ENCODE peak calls at places on chromosome 21, in six cellular contexts. One of them, this sample, is unnamed.

GRCh38 chr21:28402616-28402989 is 590.1 kb downstream of the LTN1 start:
- DNase-seq in CD8-positive, alpha-beta T cell: no peak
- DNase-seq in sigmoid colon: no peak
- DNase-seq in left ventricle myocardium inferior: no peak
- DNase-seq in naive thymus-derived CD4-positive, alpha-beta T cell: no peak
- DNase-seq in right lobe of liver: no peak
- DNase-seq in this sample: no peak

GRCh38 chr21:36059823-36060158 is 535 bp downstream of the SETD4 start:
- DNase-seq in CD8-positive, alpha-beta T cell: peak; percentile 27
- DNase-seq in sigmoid colon: peak; percentile 75
- DNase-seq in left ventricle myocardium inferior: peak; percentile 36
- DNase-seq in naive thymus-derived CD4-positive, alpha-beta T cell: no peak
- DNase-seq in right lobe of liver: peak; percentile 52
- DNase-seq in this sample: no peak

GRCh38 chr21:28485301-28486022 is 507.2 kb downstream of the LTN1 start:
- DNase-seq in CD8-positive, alpha-beta T cell: no peak
- DNase-seq in sigmoid colon: no peak
- DNase-seq in left ventricle myocardium inferior: no peak
- DNase-seq in naive thymus-derived CD4-positive, alpha-beta T cell: no peak
- DNase-seq in right lobe of liver: no peak
- DNase-seq in this sample: no peak

GRCh38 chr21:20943476-20944085 is 54.6 kb upstream of the NCAM2 start:
- DNase-seq in CD8-positive, alpha-beta T cell: no peak
- DNase-seq in sigmoid colon: no peak
- DNase-seq in left ventricle myocardium inferior: no peak
- DNase-seq in naive thymus-derived CD4-positive, alpha-beta T cell: no peak
- DNase-seq in right lobe of liver: no peak
- DNase-seq in this sample: no peak

GRCh38 chr21:16569679-16570078 is 839.9 kb downstream of the USP25 start:
- DNase-seq in CD8-positive, alpha-beta T cell: no peak
- DNase-seq in sigmoid colon: no peak
- DNase-seq in left ventricle myocardium inferior: no peak
- DNase-seq in naive thymus-derived CD4-positive, alpha-beta T cell: no peak
- DNase-seq in right lobe of liver: no peak
- DNase-seq in this sample: no peak

GRCh38 chr21:25243809-25244208 is 363.5 kb downstream of the MRPL39 start:
- DNase-seq in CD8-positive, alpha-beta T cell: no peak
- DNase-seq in sigmoid colon: no peak
- DNase-seq in left ventricle myocardium inferior: no peak
- DNase-seq in naive thymus-derived CD4-positive, alpha-beta T cell: no peak
- DNase-seq in right lobe of liver: no peak
- DNase-seq in this sample: no peak

GRCh38 chr21:17514124-17514481 is 1.3 kb downstream of the CXADR start:
- DNase-seq in CD8-positive, alpha-beta T cell: no peak
- DNase-seq in sigmoid colon: no peak
- DNase-seq in left ventricle myocardium inferior: no peak
- DNase-seq in naive thymus-derived CD4-positive, alpha-beta T cell: no peak
- DNase-seq in right lobe of liver: no peak
- DNase-seq in this sample: no peak

GRCh38 chr21:16084776-16085364 is 355.1 kb downstream of the USP25 start:
- DNase-seq in CD8-positive, alpha-beta T cell: no peak
- DNase-seq in sigmoid colon: peak; percentile 79
- DNase-seq in left ventricle myocardium inferior: peak; percentile 46
- DNase-seq in naive thymus-derived CD4-positive, alpha-beta T cell: no peak
- DNase-seq in right lobe of liver: no peak
- DNase-seq in this sample: no peak

GRCh38 chr21:35358008-35358407 is 308.9 kb upstream of the RUNX1 start:
- DNase-seq in CD8-positive, alpha-beta T cell: no peak
- DNase-seq in sigmoid colon: no peak
- DNase-seq in left ventricle myocardium inferior: no peak
- DNase-seq in naive thymus-derived CD4-positive, alpha-beta T cell: no peak
- DNase-seq in right lobe of liver: no peak
- DNase-seq in this sample: no peak

GRCh38 chr21:34744801-34745200 is 76.0 kb downstream of the CLIC6 start:
- DNase-seq in CD8-positive, alpha-beta T cell: no peak
- DNase-seq in sigmoid colon: no peak
- DNase-seq in left ventricle myocardium inferior: no peak
- DNase-seq in naive thymus-derived CD4-positive, alpha-beta T cell: no peak
- DNase-seq in right lobe of liver: no peak
- DNase-seq in this sample: no peak

GRCh38 chr21:37198989-37199924 is 67.9 kb downstream of the VPS26C start:
- DNase-seq in CD8-positive, alpha-beta T cell: no peak
- DNase-seq in sigmoid colon: no peak
- DNase-seq in left ventricle myocardium inferior: no peak
- DNase-seq in naive thymus-derived CD4-positive, alpha-beta T cell: no peak
- DNase-seq in right lobe of liver: no peak
- DNase-seq in this sample: no peak

GRCh38 chr21:27536319-27536718 is 569.4 kb upstream of the ADAMTS5 start:
- DNase-seq in CD8-positive, alpha-beta T cell: no peak
- DNase-seq in sigmoid colon: no peak
- DNase-seq in left ventricle myocardium inferior: no peak
- DNase-seq in naive thymus-derived CD4-positive, alpha-beta T cell: no peak
- DNase-seq in right lobe of liver: no peak
- DNase-seq in this sample: no peak

GRCh38 chr21:31284797-31285397 is 59.2 kb downstream of the TIAM1 start:
- DNase-seq in CD8-positive, alpha-beta T cell: no peak
- DNase-seq in sigmoid colon: no peak
- DNase-seq in left ventricle myocardium inferior: no peak
- DNase-seq in naive thymus-derived CD4-positive, alpha-beta T cell: no peak
- DNase-seq in right lobe of liver: no peak
- DNase-seq in this sample: no peak

GRCh38 chr21:23217597-23217996 is 2219.4 kb downstream of the NCAM2 start:
- DNase-seq in CD8-positive, alpha-beta T cell: no peak
- DNase-seq in sigmoid colon: no peak
- DNase-seq in left ventricle myocardium inferior: no peak
- DNase-seq in naive thymus-derived CD4-positive, alpha-beta T cell: no peak
- DNase-seq in right lobe of liver: no peak
- DNase-seq in this sample: no peak

GRCh38 chr21:40191196-40191595 is 324.0 kb downstream of the PCP4 start:
- DNase-seq in CD8-positive, alpha-beta T cell: no peak
- DNase-seq in sigmoid colon: no peak
- DNase-seq in left ventricle myocardium inferior: no peak
- DNase-seq in naive thymus-derived CD4-positive, alpha-beta T cell: no peak
- DNase-seq in right lobe of liver: no peak
- DNase-seq in this sample: no peak

GRCh38 chr21:34692458-34693020 is 23.7 kb downstream of the CLIC6 start:
- DNase-seq in CD8-positive, alpha-beta T cell: no peak
- DNase-seq in sigmoid colon: no peak
- DNase-seq in left ventricle myocardium inferior: no peak
- DNase-seq in naive thymus-derived CD4-positive, alpha-beta T cell: no peak
- DNase-seq in right lobe of liver: no peak
- DNase-seq in this sample: no peak

GRCh38 chr21:35206141-35207125 is 157.3 kb upstream of the RUNX1 start:
- DNase-seq in CD8-positive, alpha-beta T cell: no peak
- DNase-seq in sigmoid colon: no peak
- DNase-seq in left ventricle myocardium inferior: no peak
- DNase-seq in naive thymus-derived CD4-positive, alpha-beta T cell: no peak
- DNase-seq in right lobe of liver: no peak
- DNase-seq in this sample: no peak

GRCh38 chr21:29501451-29501850 is 202.7 kb downstream of the BACH1 start:
- DNase-seq in CD8-positive, alpha-beta T cell: no peak
- DNase-seq in sigmoid colon: no peak
- DNase-seq in left ventricle myocardium inferior: no peak
- DNase-seq in naive thymus-derived CD4-positive, alpha-beta T cell: no peak
- DNase-seq in right lobe of liver: no peak
- DNase-seq in this sample: no peak

GRCh38 chr21:15062566-15062965 is 2.2 kb downstream of the NRIP1 start:
- DNase-seq in CD8-positive, alpha-beta T cell: no peak
- DNase-seq in sigmoid colon: no peak
- DNase-seq in left ventricle myocardium inferior: no peak
- DNase-seq in naive thymus-derived CD4-positive, alpha-beta T cell: peak; percentile 24
- DNase-seq in right lobe of liver: no peak
- DNase-seq in this sample: no peak

GRCh38 chr21:34812510-34813265 is 143.9 kb downstream of the CLIC6 start:
- DNase-seq in CD8-positive, alpha-beta T cell: no peak
- DNase-seq in sigmoid colon: no peak
- DNase-seq in left ventricle myocardium inferior: no peak
- DNase-seq in naive thymus-derived CD4-positive, alpha-beta T cell: no peak
- DNase-seq in right lobe of liver: no peak
- DNase-seq in this sample: no peak

GRCh38 chr21:29194342-29194741 is 63.9 kb downstream of the MAP3K7CL start:
- DNase-seq in CD8-positive, alpha-beta T cell: no peak
- DNase-seq in sigmoid colon: no peak
- DNase-seq in left ventricle myocardium inferior: no peak
- DNase-seq in naive thymus-derived CD4-positive, alpha-beta T cell: no peak
- DNase-seq in right lobe of liver: no peak
- DNase-seq in this sample: no peak

GRCh38 chr21:17089121-17089520 is 423.7 kb upstream of the CXADR start:
- DNase-seq in CD8-positive, alpha-beta T cell: no peak
- DNase-seq in sigmoid colon: no peak
- DNase-seq in left ventricle myocardium inferior: no peak
- DNase-seq in naive thymus-derived CD4-positive, alpha-beta T cell: no peak
- DNase-seq in right lobe of liver: no peak
- DNase-seq in this sample: no peak

GRCh38 chr21:16029065-16029464 is 299.3 kb downstream of the USP25 start:
- DNase-seq in CD8-positive, alpha-beta T cell: no peak
- DNase-seq in sigmoid colon: no peak
- DNase-seq in left ventricle myocardium inferior: no peak
- DNase-seq in naive thymus-derived CD4-positive, alpha-beta T cell: no peak
- DNase-seq in right lobe of liver: no peak
- DNase-seq in this sample: no peak

GRCh38 chr21:35485364-35485763 is 436.3 kb upstream of the RUNX1 start:
- DNase-seq in CD8-positive, alpha-beta T cell: no peak
- DNase-seq in sigmoid colon: no peak
- DNase-seq in left ventricle myocardium inferior: no peak
- DNase-seq in naive thymus-derived CD4-positive, alpha-beta T cell: no peak
- DNase-seq in right lobe of liver: no peak
- DNase-seq in this sample: no peak

GRCh38 chr21:26814374-26814773 is 30.8 kb downstream of the ADAMTS1 start:
- DNase-seq in CD8-positive, alpha-beta T cell: no peak
- DNase-seq in sigmoid colon: no peak
- DNase-seq in left ventricle myocardium inferior: no peak
- DNase-seq in naive thymus-derived CD4-positive, alpha-beta T cell: no peak
- DNase-seq in right lobe of liver: no peak
- DNase-seq in this sample: no peak

DNA sequence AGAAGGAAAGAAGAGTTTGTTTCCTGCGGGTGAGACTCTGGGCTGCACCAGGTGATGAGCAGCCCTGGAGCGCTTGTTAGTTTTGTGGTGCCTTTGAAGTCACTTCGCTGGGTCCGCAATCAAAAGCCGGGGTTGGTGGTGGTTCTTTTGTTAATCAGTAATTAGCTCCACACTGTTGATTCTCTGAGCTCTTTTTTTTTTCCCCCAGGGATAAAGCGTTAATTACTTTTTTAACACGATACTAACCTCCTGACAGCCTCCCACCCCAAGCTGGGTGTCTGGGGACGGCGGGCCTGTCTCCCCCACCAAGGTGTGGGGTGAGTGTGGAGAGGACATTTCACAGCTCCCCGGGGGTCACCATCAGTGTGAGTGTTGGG is 56.6 kb downstream of the AGPAT3 start:
- DNase-seq in CD8-positive, alpha-beta T cell: peak; percentile 66
- DNase-seq in sigmoid colon: no peak
- DNase-seq in left ventricle myocardium inferior: peak; percentile 9
- DNase-seq in naive thymus-derived CD4-positive, alpha-beta T cell: peak; percentile 44
- DNase-seq in right lobe of liver: peak; percentile 14
- DNase-seq in this sample: no peak
- H3K4me1 ChIP-seq in CD8-positive, alpha-beta T cell: peaks cover 46% of the 10 kb centered on the region
- H3K4me1 ChIP-seq in sigmoid colon: peaks cover 53% of the 10 kb centered on the region
- H3K4me1 ChIP-seq in left ventricle myocardium inferior: peaks cover 94% of the 10 kb centered on the region
- H3K4me1 ChIP-seq in naive thymus-derived CD4-positive, alpha-beta T cell: peaks cover 35% of the 10 kb centered on the region
- H3K4me1 ChIP-seq in right lobe of liver: peaks cover 57% of the 10 kb centered on the region
- H3K4me1 ChIP-seq in this sample: peaks cover 8% of the 10 kb centered on the region

GRCh38 chr21:38291875-38292274 is 35.1 kb downstream of the KCNJ15 start:
- DNase-seq in CD8-positive, alpha-beta T cell: no peak
- DNase-seq in sigmoid colon: no peak
- DNase-seq in left ventricle myocardium inferior: no peak
- DNase-seq in naive thymus-derived CD4-positive, alpha-beta T cell: no peak
- DNase-seq in right lobe of liver: no peak
- DNase-seq in this sample: no peak
- H3K4me1 ChIP-seq in CD8-positive, alpha-beta T cell: peaks cover 7% of the 10 kb centered on the region
- H3K4me1 ChIP-seq in sigmoid colon: peaks cover 8% of the 10 kb centered on the region
- H3K4me1 ChIP-seq in left ventricle myocardium inferior: peaks cover 25% of the 10 kb centered on the region
- H3K4me1 ChIP-seq in naive thymus-derived CD4-positive, alpha-beta T cell: peaks cover 36% of the 10 kb centered on the region
- H3K4me1 ChIP-seq in right lobe of liver: peaks cover 22% of the 10 kb centered on the region
- H3K4me1 ChIP-seq in this sample: no peaks in the 10 kb centered on the region

GRCh38 chr21:38816400-38816973 is 10.8 kb downstream of the ETS2 start:
- DNase-seq in CD8-positive, alpha-beta T cell: no peak
- DNase-seq in sigmoid colon: no peak
- DNase-seq in left ventricle myocardium inferior: no peak
- DNase-seq in naive thymus-derived CD4-positive, alpha-beta T cell: no peak
- DNase-seq in right lobe of liver: no peak
- DNase-seq in this sample: no peak

GRCh38 chr21:38817371-38818335 is 11.9 kb downstream of the ETS2 start:
- DNase-seq in CD8-positive, alpha-beta T cell: no peak
- DNase-seq in sigmoid colon: no peak
- DNase-seq in left ventricle myocardium inferior: no peak
- DNase-seq in naive thymus-derived CD4-positive, alpha-beta T cell: no peak
- DNase-seq in right lobe of liver: no peak
- DNase-seq in this sample: no peak

GRCh38 chr21:38819051-38819718 is 13.5 kb downstream of the ETS2 start:
- DNase-seq in CD8-positive, alpha-beta T cell: no peak
- DNase-seq in sigmoid colon: no peak
- DNase-seq in left ventricle myocardium inferior: no peak
- DNase-seq in naive thymus-derived CD4-positive, alpha-beta T cell: no peak
- DNase-seq in right lobe of liver: no peak
- DNase-seq in this sample: no peak

GRCh38 chr21:38819719-38820147 is 14.0 kb downstream of the ETS2 start:
- DNase-seq in CD8-positive, alpha-beta T cell: no peak
- DNase-seq in sigmoid colon: no peak
- DNase-seq in left ventricle myocardium inferior: no peak
- DNase-seq in naive thymus-derived CD4-positive, alpha-beta T cell: no peak
- DNase-seq in right lobe of liver: no peak
- DNase-seq in this sample: no peak

GRCh38 chr21:38818336-38818723 is 12.6 kb downstream of the ETS2 start:
- DNase-seq in CD8-positive, alpha-beta T cell: no peak
- DNase-seq in sigmoid colon: no peak
- DNase-seq in left ventricle myocardium inferior: no peak
- DNase-seq in naive thymus-derived CD4-positive, alpha-beta T cell: no peak
- DNase-seq in right lobe of liver: no peak
- DNase-seq in this sample: no peak
- H3K4me1 ChIP-seq in CD8-positive, alpha-beta T cell: no peaks in the 10 kb centered on the region
- H3K4me1 ChIP-seq in sigmoid colon: peaks cover 47% of the 10 kb centered on the region
- H3K4me1 ChIP-seq in left ventricle myocardium inferior: peaks cover 73% of the 10 kb centered on the region
- H3K4me1 ChIP-seq in naive thymus-derived CD4-positive, alpha-beta T cell: no peaks in the 10 kb centered on the region
- H3K4me1 ChIP-seq in right lobe of liver: peaks cover 44% of the 10 kb centered on the region
- H3K4me1 ChIP-seq in this sample: peaks cover 85% of the 10 kb centered on the region

GRCh38 chr21:42452401-42453018 is 43.5 kb downstream of the RSPH1 start:
- DNase-seq in CD8-positive, alpha-beta T cell: no peak
- DNase-seq in sigmoid colon: no peak
- DNase-seq in left ventricle myocardium inferior: no peak
- DNase-seq in naive thymus-derived CD4-positive, alpha-beta T cell: no peak
- DNase-seq in right lobe of liver: no peak
- DNase-seq in this sample: peak; percentile 39
- H3K4me1 ChIP-seq in CD8-positive, alpha-beta T cell: peaks cover 22% of the 10 kb centered on the region
- H3K4me1 ChIP-seq in sigmoid colon: no peaks in the 10 kb centered on the region
- H3K4me1 ChIP-seq in left ventricle myocardium inferior: no peaks in the 10 kb centered on the region
- H3K4me1 ChIP-seq in naive thymus-derived CD4-positive, alpha-beta T cell: peaks cover 20% of the 10 kb centered on the region
- H3K4me1 ChIP-seq in right lobe of liver: no peaks in the 10 kb centered on the region
- H3K4me1 ChIP-seq in this sample: peaks cover 3% of the 10 kb centered on the region

GRCh38 chr21:45965084-45965826 is 16.3 kb upstream of the COL6A1 start:
- DNase-seq in CD8-positive, alpha-beta T cell: no peak
- DNase-seq in sigmoid colon: peak; percentile 41
- DNase-seq in left ventricle myocardium inferior: no peak
- DNase-seq in naive thymus-derived CD4-positive, alpha-beta T cell: no peak
- DNase-seq in right lobe of liver: no peak
- DNase-seq in this sample: no peak
- H3K4me1 ChIP-seq in CD8-positive, alpha-beta T cell: no peaks in the 10 kb centered on the region
- H3K4me1 ChIP-seq in sigmoid colon: peaks cover 2% of the 10 kb centered on the region
- H3K4me1 ChIP-seq in left ventricle myocardium inferior: peaks cover 3% of the 10 kb centered on the region
- H3K4me1 ChIP-seq in naive thymus-derived CD4-positive, alpha-beta T cell: no peaks in the 10 kb centered on the region
- H3K4me1 ChIP-seq in right lobe of liver: peaks cover 9% of the 10 kb centered on the region
- H3K4me1 ChIP-seq in this sample: no peaks in the 10 kb centered on the region

GRCh38 chr21:33437140-33437539 is 33.9 kb downstream of the IFNGR2 start:
- DNase-seq in CD8-positive, alpha-beta T cell: no peak
- DNase-seq in sigmoid colon: no peak
- DNase-seq in left ventricle myocardium inferior: no peak
- DNase-seq in naive thymus-derived CD4-positive, alpha-beta T cell: no peak
- DNase-seq in right lobe of liver: no peak
- DNase-seq in this sample: no peak
- H3K4me1 ChIP-seq in CD8-positive, alpha-beta T cell: no peaks in the 10 kb centered on the region
- H3K4me1 ChIP-seq in sigmoid colon: peaks cover 23% of the 10 kb centered on the region
- H3K4me1 ChIP-seq in left ventricle myocardium inferior: peaks cover 25% of the 10 kb centered on the region
- H3K4me1 ChIP-seq in naive thymus-derived CD4-positive, alpha-beta T cell: no peaks in the 10 kb centered on the region
- H3K4me1 ChIP-seq in right lobe of liver: no peaks in the 10 kb centered on the region
- H3K4me1 ChIP-seq in this sample: peaks cover 18% of the 10 kb centered on the region